ENCODE peak calls at places on chromosomes 2 and 18, in six cellular contexts. X is A549, U is GM12878, H is HepG2, P is upper lobe of left lung, O is K562. V is an unnamed sample. For H3K4me1, the result is how much of the 10 kb centered on the place peaks cover.

GRCh38 chr18:35610089-35610488 is 28.5 kb downstream of the GALNT1 start:
- ATAC-seq in X (peak), U (no peak), H (no peak), P (no peak), O (peak), V (no peak)

GRCh38 chr2:53268086-53268485 is 499.5 kb upstream of the CHAC2 start:
- ATAC-seq in X (no peak), U (no peak), H (peak), P (no peak), O (no peak), V (no peak)

GRCh38 chr2:216508229-216508628 is 9.6 kb downstream of the RPL37A start:
- ATAC-seq in X (peak), U (peak), H (peak), P (no peak), O (no peak), V (no peak)

GRCh38 chr2:241009191-241009590 is 10.8 kb downstream of the SNED1 start:
- ATAC-seq in X (no peak), U (no peak), H (peak), P (no peak), O (no peak), V (no peak)

GRCh38 chr2:54470241-54470938 is 14.3 kb downstream of the SPTBN1 start:
- ATAC-seq in X (no peak), U (peak), H (peak), P (peak), O (no peak), V (no peak)

GRCh38 chr2:58598171-58598570 is 357.0 kb upstream of the FANCL start:
- ATAC-seq in X (no peak), U (no peak), H (no peak), P (peak), O (no peak), V (no peak)

GRCh38 chr2:3500326-3500899 is 18.9 kb downstream of the ADI1 start:
- ATAC-seq in X (no peak), U (no peak), H (no peak), P (no peak), O (no peak), V (no peak)

GRCh38 chr2:102099536-102100293 is 42.8 kb upstream of the IL1R1 start:
- ATAC-seq in X (no peak), U (no peak), H (no peak), P (no peak), O (no peak), V (no peak)

GRCh38 chr2:26172189-26172865 is 561 bp upstream of the GAREM2 start:
- ATAC-seq in X (peak), U (no peak), H (no peak), P (no peak), O (peak), V (no peak)

GRCh38 chr2:206256711-206257110 is 17.8 kb upstream of the ZDBF2 start:
- ATAC-seq in X (no peak), U (peak), H (peak), P (no peak), O (no peak), V (no peak)

GRCh38 chr18:9697121-9697520 is 11.0 kb upstream of the RAB31 start:
- ATAC-seq in X (no peak), U (no peak), H (no peak), P (no peak), O (no peak), V (no peak)

GRCh38 chr18:62211323-62211828 is 24.3 kb downstream of the RELCH start:
- ATAC-seq in X (no peak), U (no peak), H (no peak), P (no peak), O (no peak), V (no peak)

GRCh38 chr2:136101042-136101441 is 16.9 kb downstream of the CXCR4 start:
- ATAC-seq in X (no peak), U (peak), H (no peak), P (no peak), O (no peak), V (no peak)

GRCh38 chr2:158589303-158589702 is 132.6 kb downstream of the PKP4 start:
- ATAC-seq in X (no peak), U (no peak), H (no peak), P (no peak), O (no peak), V (no peak)

GRCh38 chr2:30361751-30362394 is 85.2 kb upstream of the LCLAT1 start:
- ATAC-seq in X (no peak), U (no peak), H (no peak), P (no peak), O (no peak), V (no peak)

GRCh38 chr2:235264121-235264493 is 229.7 kb upstream of the AGAP1 start:
- ATAC-seq in X (peak), U (no peak), H (no peak), P (no peak), O (no peak), V (no peak)

GRCh38 chr2:182870227-182870626 is 3.8 kb upstream of the FRZB start:
- ATAC-seq in X (no peak), U (peak), H (peak), P (no peak), O (peak), V (no peak)

GRCh38 chr2:105795575-105795934 is 50.8 kb downstream of the NCK2 start:
- ATAC-seq in X (no peak), U (peak), H (no peak), P (no peak), O (peak), V (no peak)

GRCh38 chr18:12086249-12086648 is 7.4 kb upstream of the ANKRD62 start:
- ATAC-seq in X (peak), U (no peak), H (peak), P (peak), O (peak), V (no peak)

GRCh38 chr2:188766086-188766856 is 207.9 kb upstream of the COL3A1 start:
- ATAC-seq in X (no peak), U (no peak), H (no peak), P (no peak), O (no peak), V (no peak)

GRCh38 chr2:425947-426346 is 138.1 kb upstream of the ALKAL2 start:
- ATAC-seq in X (no peak), U (no peak), H (no peak), P (no peak), O (no peak), V (no peak)

GRCh38 chr18:41828137-41828536 is 126.9 kb upstream of the PIK3C3 start:
- ATAC-seq in X (no peak), U (no peak), H (no peak), P (no peak), O (no peak), V (no peak)

GRCh38 chr2:200681731-200682130 is 95.9 kb downstream of the AOX1 start:
- ATAC-seq in X (no peak), U (no peak), H (no peak), P (peak), O (no peak), V (peak)

GRCh38 chr18:23380817-23381216 is 72.3 kb upstream of the RIOK3 start:
- ATAC-seq in X (no peak), U (no peak), H (no peak), P (no peak), O (peak), V (no peak)

GRCh38 chr2:107215764-107216398 is 329.9 kb upstream of the ST6GAL2 start:
- ATAC-seq in X (no peak), U (no peak), H (no peak), P (peak), O (no peak), V (no peak)

GRCh38 chr2:147500229-147500628 is 344.6 kb upstream of the ACVR2A start:
- ATAC-seq in X (no peak), U (peak), H (no peak), P (no peak), O (no peak), V (no peak)

GRCh38 chr2:102735431-102736130 is 26.2 kb upstream of the TMEM182 start:
- ATAC-seq in X (no peak), U (no peak), H (peak), P (no peak), O (peak), V (no peak)

GRCh38 chr2:71891719-71892118 is 255.9 kb downstream of the CYP26B1 start:
- ATAC-seq in X (no peak), U (no peak), H (no peak), P (no peak), O (no peak), V (no peak)

GRCh38 chr2:218873359-218874194 is 7.1 kb upstream of the WNT10A start:
- ATAC-seq in X (peak), U (peak), H (peak), P (no peak), O (no peak), V (no peak)

GRCh38 chr2:20103514-20103913 is 52.1 kb upstream of the LAPTM4A start:
- ATAC-seq in X (peak), U (peak), H (peak), P (no peak), O (peak), V (no peak)

GRCh38 chr18:22020127-22020866 is 149.1 kb upstream of the GATA6 start:
- ATAC-seq in X (no peak), U (no peak), H (peak), P (no peak), O (peak), V (no peak)

GRCh38 chr18:10270160-10270571 is 184.3 kb upstream of the APCDD1 start:
- ATAC-seq in X (no peak), U (no peak), H (peak), P (no peak), O (no peak), V (peak)

GRCh38 chr2:45946023-45946422 is 294.5 kb downstream of the PRKCE start:
- ATAC-seq in X (peak), U (no peak), H (no peak), P (no peak), O (no peak), V (no peak)

GRCh38 chr2:31125918-31126695 is 12.1 kb downstream of the GALNT14 start:
- ATAC-seq in X (peak), U (no peak), H (no peak), P (no peak), O (no peak), V (no peak)

GRCh38 chr2:26584191-26584590 is 57.0 kb downstream of the CIB4 start:
- ATAC-seq in X (no peak), U (no peak), H (no peak), P (no peak), O (no peak), V (no peak)

GRCh38 chr18:24063121-24063731 is 48.7 kb downstream of the TTC39C start:
- ATAC-seq in X (no peak), U (no peak), H (peak), P (no peak), O (no peak), V (no peak)

GRCh38 chr2:239882335-239882734 is 142.8 kb downstream of the NDUFA10 start:
- ATAC-seq in X (no peak), U (peak), H (peak), P (peak), O (peak), V (peak)

GRCh38 chr2:11237122-11237521 is 81.9 kb downstream of the SLC66A3 start:
- ATAC-seq in X (no peak), U (no peak), H (no peak), P (no peak), O (no peak), V (no peak)

GRCh38 chr2:214100488-214100887 is 310.4 kb upstream of the VWC2L start:
- ATAC-seq in X (no peak), U (no peak), H (no peak), P (no peak), O (no peak), V (no peak)

GRCh38 chr2:138689705-138690104 is 90.5 kb downstream of the NXPH2 start:
- ATAC-seq in X (no peak), U (no peak), H (no peak), P (no peak), O (no peak), V (no peak)

DNA sequence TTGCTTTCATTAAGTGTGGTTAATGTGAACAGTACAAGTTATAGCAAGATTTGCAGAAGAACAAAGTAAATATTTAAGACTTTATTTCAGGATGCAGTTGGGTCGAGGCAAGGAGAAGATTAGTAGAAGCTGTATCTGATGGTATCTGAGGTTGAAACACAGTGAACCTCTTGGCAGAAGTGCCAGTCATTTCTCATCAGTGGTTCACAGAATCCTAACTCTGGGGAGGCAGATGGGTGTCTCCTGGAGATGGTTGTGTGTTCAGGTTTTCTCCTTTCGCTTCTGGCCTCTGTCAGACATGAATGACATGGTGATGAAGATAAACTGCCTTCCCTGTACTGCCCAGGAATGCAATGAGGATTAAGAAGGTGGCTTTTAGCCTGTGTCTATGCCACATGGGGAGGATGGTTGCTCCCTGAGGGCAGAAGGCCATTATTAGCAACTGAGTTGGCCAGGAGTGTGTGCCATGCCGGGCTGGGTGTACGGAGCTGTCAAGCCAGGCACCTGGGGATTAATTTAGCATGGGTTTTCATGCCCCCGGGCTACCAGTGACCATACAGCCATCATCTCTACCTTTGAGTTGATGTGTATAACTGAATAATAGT is 28.0 kb downstream of the MGAT5 start:
- ATAC-seq in X (no peak), U (peak), H (no peak), P (no peak), O (no peak), V (no peak)
- H3K4me3 ChIP-seq in X (no peak), U (peak), H (no peak), P (no peak), O (no peak), V (no peak)

DNA sequence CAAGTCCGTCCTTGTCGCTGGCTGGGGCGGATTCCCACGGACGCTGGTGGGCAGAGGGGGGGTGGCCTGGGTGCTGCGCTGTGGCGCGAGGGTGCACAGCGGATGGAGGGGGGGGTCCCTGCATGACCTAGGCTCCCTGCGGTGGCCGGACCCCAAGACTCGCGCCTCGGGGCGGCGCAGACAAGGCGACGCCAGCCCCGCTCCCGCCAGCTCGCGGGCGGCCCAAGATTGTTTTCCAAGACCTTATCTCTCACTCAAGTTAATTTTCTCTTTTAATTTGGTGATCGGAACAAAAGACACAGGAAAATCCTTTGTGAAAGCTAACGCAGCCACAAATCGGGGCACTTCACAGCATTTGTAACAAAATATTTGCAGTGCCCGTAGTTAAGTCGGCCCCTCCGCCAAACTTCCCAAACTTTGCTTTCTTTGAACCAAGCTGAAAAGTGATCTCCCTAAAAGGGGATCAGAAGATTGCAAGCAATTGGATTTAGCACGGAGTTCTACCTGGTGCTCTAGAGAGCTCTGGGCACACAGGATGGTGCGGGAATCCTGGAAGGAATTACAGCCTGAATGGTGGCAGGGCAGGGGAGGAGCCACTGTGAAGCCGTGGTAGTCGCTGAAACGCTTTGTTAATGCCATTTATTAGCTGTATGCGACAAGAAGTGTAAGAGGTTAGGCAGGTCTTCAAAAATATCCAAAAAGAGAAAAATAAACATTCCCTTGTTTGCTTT is 4.8 kb upstream of the ID2 start:
- ATAC-seq in X (no peak), U (no peak), H (no peak), P (no peak), O (no peak), V (no peak)
- H3K4me1 ChIP-seq in X (under half), U (under half), H (under half), P (under half), O (under half), V (half or more)

GRCh38 chr2:96638144-96639121 is at the start of gene KANSL3:
- ATAC-seq in X (peak), U (peak), H (peak), P (peak), O (peak), V (peak)
- TF ChIP-seq EP300 in X (peak), U (no peak), H (peak), P (no peak), O (peak), V (no peak)

DNA sequence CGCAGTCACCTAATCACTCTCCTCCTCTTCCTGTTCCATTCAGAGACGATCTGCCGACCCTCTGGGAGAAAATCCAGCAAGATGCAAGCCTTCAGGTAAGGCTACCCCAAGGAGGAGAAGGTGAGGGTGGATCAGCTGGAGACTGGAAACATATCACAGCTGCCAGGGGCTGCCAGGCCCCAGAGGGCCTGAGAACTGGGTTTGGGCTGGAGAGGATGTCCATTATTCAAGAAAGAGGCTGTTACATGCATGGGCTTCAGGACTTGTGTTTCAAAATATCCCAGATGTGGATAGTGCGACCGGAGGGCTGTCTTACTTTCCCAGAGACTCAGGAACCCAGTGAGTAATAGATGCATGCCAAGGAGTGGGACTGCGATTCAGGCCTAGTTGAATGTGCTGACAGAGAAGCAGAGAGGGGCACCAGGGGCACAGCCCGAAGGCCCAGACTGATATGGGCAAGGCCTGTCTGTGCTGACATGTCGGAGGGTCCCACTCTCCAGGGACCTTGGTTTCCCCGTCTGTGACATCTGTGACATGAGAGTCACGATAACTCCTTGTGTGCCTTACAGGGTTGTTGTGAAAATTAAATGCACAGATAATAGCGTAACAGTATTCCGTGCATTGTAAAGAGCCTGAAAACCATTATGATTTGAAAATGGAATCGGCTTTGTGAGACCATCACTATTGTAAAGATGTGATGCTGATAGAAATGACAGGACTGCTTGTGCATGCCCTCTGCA is 418 bp downstream of the IL1RN start:
- ATAC-seq in X (no peak), U (no peak), H (peak), P (no peak), O (no peak), V (no peak)
- H3K4me3 ChIP-seq in X (no peak), U (no peak), H (peak), P (peak), O (no peak), V (no peak)

GRCh38 chr2:180732337-180732736 is 248.1 kb upstream of the UBE2E3 start:
- ATAC-seq in X (no peak), U (no peak), H (no peak), P (peak), O (no peak), V (no peak)

GRCh38 chr2:180728928-180729559 is 251.4 kb upstream of the UBE2E3 start:
- ATAC-seq in X (peak), U (no peak), H (no peak), P (no peak), O (no peak), V (no peak)

GRCh38 chr2:180734382-180734781 is 246.0 kb upstream of the UBE2E3 start:
- ATAC-seq in X (no peak), U (no peak), H (no peak), P (no peak), O (no peak), V (no peak)

GRCh38 chr2:180733330-180733729 is 247.1 kb upstream of the UBE2E3 start:
- ATAC-seq in X (no peak), U (no peak), H (peak), P (no peak), O (no peak), V (no peak)

GRCh38 chr2:180730976-180731375 is 249.4 kb upstream of the UBE2E3 start:
- ATAC-seq in X (no peak), U (no peak), H (no peak), P (no peak), O (no peak), V (no peak)
- H3K4me1 ChIP-seq in X (under half), U (under half), H (under half), P (under half), O (under half), V (under half)

V was measured in gastroesophageal sphincter.